ENCODE peak calls at places on chromosomes 7 and 10, in nine cellular contexts. I is CD4-positive, CD25-positive, alpha-beta regulatory T cell; Y is stimulated activated CD4-positive, alpha-beta T cell treated with anti-CD3 and anti-CD28 coated beads, Interleukin-2, amount 100 ng/mL, for 48 hours; F is iPS-NIHi11; V is GM23248; P is HL-60; T is HT1080; S is CD8-positive, alpha-beta T cell; X is Peyer's patch. E is an unnamed sample.

GRCh38 chr7:128915841-128916642 is 5.5 kb upstream of the KCP start:
- DNase-seq in I (no peak), T (no peak), F (no peak), P (no peak), S (no peak), X (peak; percentile 42), Y (no peak), V (no peak), E (peak; percentile 60)

GRCh38 chr10:112232670-112233069 is 49.1 kb upstream of the GPAM start:
- DNase-seq in F (no peak), T (no peak), P (no peak), X (no peak), V (no peak), Y (no peak), S (no peak), I (no peak), E (no peak)

GRCh38 chr7:116708861-116709260 is 36.9 kb downstream of the MET start:
- DNase-seq in T (no peak), P (no peak), S (no peak), V (no peak), I (no peak), Y (no peak), X (no peak), F (no peak), E (no peak)

GRCh38 chr10:50577681-50578350 is 45.9 kb downstream of the SGMS1 start:
- DNase-seq in X (no peak), V (peak; percentile 40), S (no peak), T (peak; percentile 64), I (no peak), Y (no peak), P (peak; percentile 3), F (no peak), E (no peak)

GRCh38 chr7:77699056-77699455 is 2.8 kb downstream of the RSBN1L start:
- DNase-seq in Y (no peak), I (peak; percentile 27), F (no peak), S (no peak), T (no peak), V (peak; percentile 30), P (no peak), X (no peak), E (no peak)

GRCh38 chr10:35351021-35351420 is 14.7 kb downstream of the CCNY start:
- DNase-seq in S (no peak), Y (no peak), I (no peak), T (no peak), F (no peak), X (no peak), V (no peak), P (no peak), E (no peak)

GRCh38 chr7:49855281-49855980 is 82.0 kb downstream of the VWC2 start:
- DNase-seq in X (no peak), Y (no peak), F (peak; percentile 16), V (no peak), T (no peak), I (no peak), S (no peak), P (no peak), E (peak; percentile 46)

GRCh38 chr7:116395125-116395791 is 104.3 kb upstream of the CAV2 start:
- DNase-seq in F (peak; percentile 23), P (no peak), X (no peak), I (no peak), Y (no peak), T (peak; percentile 96), S (no peak), V (peak; percentile 94), E (no peak)

GRCh38 chr10:128091636-128092210 is 34.5 kb downstream of the MKI67 start:
- DNase-seq in T (no peak), V (no peak), X (no peak), I (no peak), Y (no peak), P (no peak), S (no peak), F (peak; percentile 77), E (peak; percentile 81)

GRCh38 chr10:66180651-66181318 is 745.1 kb upstream of the LRRTM3 start:
- DNase-seq in F (peak; percentile 66), X (no peak), I (peak; percentile 69), T (peak; percentile 49), S (no peak), P (peak; percentile 28), Y (peak; percentile 2), V (peak; percentile 64), E (peak; percentile 30)

E was measured in H7.